ENCODE peak calls at places on chromosomes 3 and 15, in eight cellular contexts. E is GM06990, Z is GM20000, Q is transverse colon, V is RWPE1, P is pancreas, R is AG09319, W is AG09309. Y is an unnamed sample.

GRCh38 chr3:140185375-140185774 is 250.4 kb downstream of the CLSTN2 start:
- DNase-seq in E (no peak), Z (no peak), Q (no peak), V (no peak), P (no peak), R (no peak), W (no peak), Y (no peak)

GRCh38 chr3:39261726-39262125 is 18.1 kb downstream of the CX3CR1 start:
- DNase-seq in E (no peak), Z (no peak), Q (no peak), V (no peak), P (no peak), R (no peak), W (no peak), Y (no peak)

GRCh38 chr15:55587321-55588069 is 650 bp downstream of the PYGO1 start:
- DNase-seq in E (peak), Z (no peak), Q (peak), V (peak), P (no peak), R (no peak), W (no peak), Y (no peak)

GRCh38 chr3:66236281-66236680 is 15.5 kb downstream of the SLC25A26 start:
- DNase-seq in E (no peak), Z (no peak), Q (no peak), V (no peak), P (no peak), R (no peak), W (no peak), Y (no peak)

GRCh38 chr3:61564405-61565059 is 3.2 kb downstream of the PTPRG start:
- DNase-seq in E (peak), Z (peak), Q (peak), V (no peak), P (peak), R (peak), W (no peak), Y (peak)

GRCh38 chr3:173891272-173892100 is 493.9 kb downstream of the NLGN1 start:
- DNase-seq in E (no peak), Z (no peak), Q (no peak), V (no peak), P (no peak), R (no peak), W (no peak), Y (no peak)

GRCh38 chr3:37862219-37862711 is 585 bp downstream of the CTDSPL start:
- DNase-seq in E (no peak), Z (peak), Q (peak), V (peak), P (peak), R (no peak), W (no peak), Y (no peak)

GRCh38 chr3:36461588-36461987 is 81.3 kb downstream of the STAC start:
- DNase-seq in E (no peak), Z (no peak), Q (no peak), V (no peak), P (no peak), R (no peak), W (peak), Y (no peak)

GRCh38 chr15:65824031-65824743 is 32.1 kb upstream of the DENND4A start:
- DNase-seq in E (no peak), Z (peak), Q (peak), V (peak), P (no peak), R (no peak), W (no peak), Y (no peak)

GRCh38 chr15:65787260-65787659 is 4.8 kb downstream of the DENND4A start:
- DNase-seq in E (no peak), Z (no peak), Q (no peak), V (no peak), P (no peak), R (no peak), W (no peak), Y (no peak)

GRCh38 chr15:89556413-89557262 is 18.6 kb upstream of the TICRR start:
- DNase-seq in E (no peak), Z (peak), Q (peak), V (peak), P (no peak), R (peak), W (peak), Y (peak)

GRCh38 chr3:125043599-125044151 is 12.1 kb downstream of the HEG1 start:
- DNase-seq in E (no peak), Z (no peak), Q (peak), V (no peak), P (no peak), R (no peak), W (no peak), Y (no peak)

GRCh38 chr3:125042725-125043406 is 12.9 kb downstream of the HEG1 start:
- DNase-seq in E (no peak), Z (no peak), Q (no peak), V (no peak), P (no peak), R (no peak), W (no peak), Y (no peak)

GRCh38 chr3:125045194-125045593 is 10.6 kb downstream of the HEG1 start:
- DNase-seq in E (no peak), Z (no peak), Q (no peak), V (no peak), P (no peak), R (no peak), W (no peak), Y (no peak)

GRCh38 chr3:125048282-125048681 is 7.5 kb downstream of the HEG1 start:
- DNase-seq in E (no peak), Z (no peak), Q (no peak), V (no peak), P (no peak), R (no peak), W (no peak), Y (no peak)

GRCh38 chr3:125045965-125046364 is 9.8 kb downstream of the HEG1 start:
- DNase-seq in E (no peak), Z (no peak), Q (no peak), V (peak), P (no peak), R (peak), W (peak), Y (no peak)
- TF ChIP-seq CTCF in E (no peak), Z (no peak), Q (no peak), V (no peak), P (no peak), R (peak), W (peak), Y (no peak)

DNA sequence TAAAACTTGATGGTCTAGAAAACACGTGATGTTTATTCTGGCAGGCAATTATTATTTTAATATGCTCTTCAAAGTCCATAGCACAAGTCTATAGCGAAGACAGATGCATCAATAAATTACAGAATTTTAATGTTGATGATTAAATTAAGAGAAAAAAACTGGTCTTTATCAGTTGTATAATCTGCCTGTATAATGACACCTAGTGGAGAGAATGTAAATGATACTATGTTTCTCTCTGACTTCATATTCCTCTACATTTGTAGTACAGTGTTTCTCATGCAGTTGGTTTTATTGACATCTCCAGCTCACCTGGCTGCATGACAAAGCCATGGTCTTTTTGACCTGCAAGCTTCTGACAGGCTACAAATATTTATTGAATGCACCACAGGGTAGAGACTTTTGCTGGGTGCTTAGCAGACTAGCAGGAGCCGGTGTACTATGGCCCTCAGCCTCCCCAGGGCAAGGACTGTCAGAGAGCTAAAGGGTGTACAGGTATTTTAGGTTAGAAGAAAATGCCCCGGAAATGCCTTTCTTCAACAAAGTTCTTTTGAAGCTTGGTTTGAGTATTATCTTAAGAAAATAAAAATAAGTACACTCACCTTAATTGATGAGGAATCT is 289.9 kb downstream of the GAP43 start:
- DNase-seq in E (no peak), Z (no peak), Q (no peak), V (peak), P (no peak), R (no peak), W (peak), Y (no peak)
- TF ChIP-seq CTCF in E (peak), Z (no peak), Q (peak), V (peak), P (no peak), R (peak), W (peak), Y (no peak)

DNA sequence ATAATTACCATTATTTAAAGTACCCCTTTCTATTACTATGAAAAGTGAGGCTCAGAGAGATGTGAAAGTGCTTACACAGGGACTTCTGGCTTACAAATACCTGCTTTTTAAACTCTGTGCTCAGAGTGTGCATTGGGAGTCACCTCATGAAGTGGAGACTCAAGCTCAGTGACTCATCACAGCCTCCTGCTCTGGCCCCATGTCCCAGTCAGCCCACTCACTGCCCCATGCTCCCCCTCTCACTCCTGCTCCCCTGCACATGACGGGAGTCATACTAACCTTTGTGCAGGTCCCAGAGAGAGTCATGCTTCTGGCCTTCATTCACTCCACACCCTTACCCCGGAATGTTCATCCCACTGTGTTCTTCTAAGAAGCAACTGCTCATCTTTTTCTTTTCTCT is 20.2 kb downstream of the CCR1 start:
- DNase-seq in E (peak), Z (peak), Q (no peak), V (peak), P (no peak), R (no peak), W (no peak), Y (peak)
- TF ChIP-seq CTCF in E (no peak), Z (no peak), Q (no peak), V (no peak), P (no peak), R (no peak), W (no peak), Y (no peak)

GRCh38 chr15:94297543-94297942 is 66.2 kb downstream of the MCTP2 start:
- DNase-seq in E (no peak), Z (peak), Q (no peak), V (no peak), P (no peak), R (no peak), W (no peak), Y (peak)
- TF ChIP-seq CTCF in E (no peak), Z (no peak), Q (no peak), V (no peak), P (no peak), R (no peak), W (no peak), Y (no peak)

DNA sequence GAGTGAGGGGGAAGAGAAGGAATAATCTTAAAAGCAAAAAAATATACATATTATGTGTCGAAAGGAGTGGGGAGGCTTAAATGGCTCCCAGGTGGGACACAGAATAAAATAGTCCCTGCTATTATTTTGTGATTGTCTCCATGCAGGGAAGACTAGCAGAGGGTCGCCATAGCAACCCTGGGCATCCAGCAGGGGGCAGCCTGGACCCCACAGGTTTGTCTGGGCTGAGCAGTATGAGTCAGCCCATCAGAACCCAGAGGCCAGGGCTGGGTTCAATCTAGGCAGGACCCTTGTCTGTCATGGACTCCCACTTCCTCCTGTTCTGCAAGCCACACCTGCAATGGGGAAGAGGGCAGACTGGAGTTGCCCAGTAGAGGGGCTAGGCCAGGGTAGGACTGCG is 17.6 kb upstream of the LINGO1 start:
- DNase-seq in E (no peak), Z (no peak), Q (no peak), V (no peak), P (peak), R (no peak), W (no peak), Y (no peak)
- TF ChIP-seq CTCF in E (peak), Z (no peak), Q (no peak), V (no peak), P (no peak), R (peak), W (peak), Y (peak)

GRCh38 chr15:34206016-34206415 is 3.9 kb downstream of the KATNBL1 start:
- DNase-seq in E (no peak), Z (no peak), Q (no peak), V (peak), P (no peak), R (no peak), W (no peak), Y (no peak)
- TF ChIP-seq CTCF in E (no peak), Z (no peak), Q (no peak), V (no peak), P (no peak), R (no peak), W (no peak), Y (no peak)

DNA sequence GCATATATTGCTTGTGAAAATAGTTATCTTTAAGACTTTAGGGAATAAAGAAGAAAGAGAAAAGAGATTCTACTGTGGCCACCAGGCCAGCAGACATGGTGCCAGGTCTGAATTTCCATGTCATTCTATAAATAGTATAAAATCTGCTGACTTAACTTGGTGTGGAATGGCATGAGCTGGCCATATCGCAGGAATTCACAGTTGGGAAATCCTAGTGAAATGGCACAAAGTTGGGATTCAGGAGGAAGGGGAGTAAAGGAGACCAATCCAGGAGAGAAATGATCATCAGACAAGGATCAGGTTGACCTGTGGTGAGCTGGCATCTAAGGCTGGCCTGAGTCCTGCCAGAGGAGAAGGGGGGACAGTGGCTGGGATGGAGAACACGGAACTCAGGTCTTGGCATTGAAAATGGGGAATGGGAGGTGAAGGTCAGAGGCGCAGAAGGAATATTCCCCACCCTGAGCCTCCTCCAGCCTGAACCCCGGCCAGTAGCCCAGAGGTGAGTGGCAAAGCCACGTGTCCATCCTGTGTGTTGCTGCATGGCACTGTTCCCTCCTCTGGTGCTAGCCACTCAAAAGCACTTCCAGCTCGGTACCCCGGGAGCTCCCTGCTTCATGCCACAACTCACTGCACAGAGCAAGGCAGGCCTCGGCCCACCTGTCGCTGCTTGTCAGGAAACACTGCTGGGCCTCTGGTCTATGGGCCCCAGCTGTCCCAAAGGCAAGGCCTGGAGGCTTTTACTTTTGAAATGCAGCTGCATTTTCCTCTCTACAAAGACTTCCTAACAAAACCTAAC is 51.4 kb downstream of the SSUH2 start:
- DNase-seq in E (no peak), Z (no peak), Q (no peak), V (no peak), P (no peak), R (no peak), W (no peak), Y (no peak)
- TF ChIP-seq CTCF in E (no peak), Z (no peak), Q (no peak), V (no peak), P (no peak), R (no peak), W (no peak), Y (no peak)

Y was measured in GM10248.